ENCODE peak calls at places on chromosomes 12 and 14, in four cellular contexts. S, B, X and H are unnamed samples.

GRCh38 chr14:101353422-101353821 is 207.9 kb upstream of the DIO3 start:
- DNase-seq in B (no peak), X (no peak), S (no peak), H (no peak)

GRCh38 chr14:81464253-81465001 is 64.3 kb upstream of the STON2 start:
- DNase-seq in B (peak), S (peak), X (peak), H (no peak)

GRCh38 chr14:68809524-68809923 is 16.7 kb upstream of the ZFP36L1 start:
- DNase-seq in B (no peak), S (no peak), X (no peak), H (no peak)

GRCh38 chr12:90086281-90086680 is 377.6 kb upstream of the ATP2B1 start:
- DNase-seq in B (no peak), S (no peak), X (no peak), H (no peak)

GRCh38 chr12:50314629-50315312 is 31.5 kb upstream of the LIMA1 start:
- DNase-seq in B (no peak), X (no peak), S (peak), H (no peak)

GRCh38 chr12:83461326-83461985 is 774.8 kb downstream of the TMTC2 start:
- DNase-seq in S (no peak), X (no peak), B (no peak), H (no peak)

GRCh38 chr14:95597784-95598204 is 62.9 kb downstream of the GLRX5 start:
- DNase-seq in X (no peak), S (peak), B (no peak), H (no peak)

GRCh38 chr12:69998922-69999321 is 173.9 kb downstream of the MYRFL start:
- DNase-seq in B (no peak), S (no peak), X (no peak), H (no peak)

GRCh38 chr12:56042430-56043203 is 899 bp downstream of the RPS26 start:
- DNase-seq in X (no peak), S (no peak), B (no peak), H (no peak)

GRCh38 chr12:25894759-25895158 is 63.7 kb upstream of the RASSF8 start:
- DNase-seq in S (no peak), B (no peak), X (no peak), H (no peak)

GRCh38 chr12:4279120-4279690 is 5.6 kb downstream of the CCND2 start:
- DNase-seq in S (no peak), X (no peak), B (no peak), H (no peak)

GRCh38 chr12:58504539-58504938 is 415.8 kb downstream of the LRIG3 start:
- DNase-seq in S (no peak), B (no peak), X (no peak), H (no peak)

GRCh38 chr12:24759155-24759554 is 189.7 kb downstream of the BCAT1 start:
- DNase-seq in S (no peak), X (no peak), B (no peak), H (no peak)

GRCh38 chr14:30559638-30560071 is 697 bp downstream of the G2E3 start:
- DNase-seq in B (no peak), S (peak), X (no peak), H (no peak)

GRCh38 chr14:57179273-57179672 is 89.4 kb downstream of the EXOC5 start:
- DNase-seq in X (no peak), S (no peak), B (no peak), H (no peak)

GRCh38 chr12:72207756-72208155 is 64.4 kb upstream of the TRHDE start:
- DNase-seq in X (no peak), S (no peak), B (no peak), H (no peak)

GRCh38 chr14:73524493-73524892 is 12.4 kb upstream of the ACOT1 start:
- DNase-seq in B (no peak), X (no peak), S (no peak), H (no peak)

GRCh38 chr14:77123381-77124344 is 17.9 kb downstream of the ZDHHC22 start:
- DNase-seq in B (no peak), S (no peak), X (no peak), H (no peak)

GRCh38 chr12:52910248-52910883 is 5.5 kb upstream of the KRT8 start:
- DNase-seq in X (no peak), B (no peak), S (no peak), H (no peak)

GRCh38 chr12:13864081-13864673 is 117.2 kb downstream of the GRIN2B start:
- DNase-seq in X (peak), S (peak), B (peak), H (peak)

GRCh38 chr12:57343703-57344378 is 87.0 kb downstream of the R3HDM2 start:
- DNase-seq in S (no peak), B (no peak), X (no peak), H (no peak)

GRCh38 chr12:52581481-52581880 is 7.8 kb upstream of the KRT74 start:
- DNase-seq in X (no peak), B (no peak), S (no peak), H (no peak)

GRCh38 chr12:55607821-55608602 is 28.7 kb upstream of the OR10P1 start:
- DNase-seq in S (no peak), B (no peak), X (no peak), H (no peak)

GRCh38 chr14:68466491-68466977 is 326.3 kb downstream of the ZFP36L1 start:
- DNase-seq in X (no peak), B (no peak), S (no peak), H (no peak)

GRCh38 chr12:106040521-106040920 is 98.2 kb downstream of the NUAK1 start:
- DNase-seq in X (no peak), B (no peak), S (no peak), H (no peak)

GRCh38 chr12:78407722-78408121 is 456.9 kb upstream of the SYT1 start:
- DNase-seq in B (no peak), X (no peak), S (no peak), H (no peak)

GRCh38 chr12:25950329-25951115 is 8.0 kb upstream of the RASSF8 start:
- DNase-seq in B (no peak), X (no peak), S (no peak), H (no peak)

GRCh38 chr12:44972746-44973421 is 78.0 kb downstream of the DBX2 start:
- DNase-seq in B (no peak), X (no peak), S (peak), H (no peak)